ENCODE peak calls at places on chromosomes 3 and 15, in seven cellular contexts. I, F, H, W, E, G and Y are unnamed samples.

GRCh38 chr3:43503067-43503728 is 118.6 kb downstream of the ANO10 start:
- DNase-seq in I (peak), G (no peak), F (peak), W (no peak), E (peak), H (no peak), Y (no peak)

GRCh38 chr3:116663161-116663885 is 46.3 kb upstream of the TUSC7 start:
- DNase-seq in G (no peak), E (no peak), F (no peak), I (no peak), W (no peak), H (no peak), Y (no peak)

GRCh38 chr3:149753717-149754116 is 1.4 kb upstream of the COMMD2 start:
- DNase-seq in H (no peak), W (no peak), E (peak), I (no peak), F (no peak), G (no peak), Y (no peak)

GRCh38 chr3:32817561-32818430 is at the start of gene TRIM71:
- DNase-seq in W (no peak), G (no peak), H (no peak), F (peak), E (no peak), I (no peak), Y (no peak)

GRCh38 chr3:115272036-115272824 is 125.1 kb upstream of the ZBTB20 start:
- DNase-seq in I (peak), H (no peak), W (peak), F (peak), G (no peak), E (peak), Y (no peak)

GRCh38 chr3:55267206-55267930 is 219.7 kb downstream of the WNT5A start:
- DNase-seq in F (peak), E (no peak), I (no peak), W (peak), G (no peak), H (no peak), Y (peak)

GRCh38 chr3:39639344-39640236 is 169.8 kb upstream of the MYRIP start:
- DNase-seq in F (peak), E (peak), G (no peak), H (no peak), W (peak), I (peak), Y (peak)

GRCh38 chr3:100042144-100042543 is 72.2 kb downstream of the FILIP1L start:
- DNase-seq in I (peak), E (peak), G (no peak), F (peak), H (no peak), W (no peak), Y (peak)

GRCh38 chr3:150309557-150309956 is 98.5 kb upstream of the TSC22D2 start:
- DNase-seq in G (no peak), H (no peak), F (peak), I (no peak), W (no peak), E (peak), Y (no peak)

GRCh38 chr15:45180201-45180600 is 7.6 kb downstream of the SHF start:
- DNase-seq in G (no peak), H (no peak), F (no peak), W (peak), E (no peak), I (no peak), Y (no peak)

GRCh38 chr3:30302027-30302426 is 304.4 kb upstream of the TGFBR2 start:
- DNase-seq in W (no peak), F (no peak), G (no peak), H (no peak), E (no peak), I (no peak), Y (peak)

GRCh38 chr15:58731756-58732535 is 17.6 kb downstream of the ADAM10 start:
- DNase-seq in E (peak), F (peak), W (peak), H (no peak), I (peak), G (no peak), Y (no peak)

GRCh38 chr3:111692593-111693552 is 97.7 kb upstream of the ZBED2 start:
- DNase-seq in G (no peak), I (no peak), E (no peak), W (no peak), F (no peak), H (no peak), Y (no peak)

GRCh38 chr15:23866832-23867231 is 179.7 kb upstream of the NDN start:
- DNase-seq in W (no peak), E (peak), G (no peak), F (peak), H (peak), I (no peak), Y (no peak)

GRCh38 chr3:98733055-98733777 is 29.9 kb upstream of the ST3GAL6 start:
- DNase-seq in I (peak), H (peak), E (peak), G (peak), W (no peak), F (no peak), Y (no peak)

GRCh38 chr3:132276228-132276906 is 40.8 kb upstream of the ACP3 start:
- DNase-seq in H (no peak), G (no peak), I (no peak), F (no peak), W (no peak), E (no peak), Y (no peak)

GRCh38 chr3:101333883-101334282 is 13.5 kb upstream of the IMPG2 start:
- DNase-seq in W (no peak), I (no peak), H (no peak), E (no peak), G (no peak), F (no peak), Y (no peak)

GRCh38 chr15:63848881-63849551 is 15.3 kb upstream of the HERC1 start:
- DNase-seq in E (no peak), I (no peak), F (no peak), H (no peak), G (no peak), W (no peak), Y (no peak)

GRCh38 chr3:114121996-114122709 is 56.7 kb downstream of the DRD3 start:
- DNase-seq in F (peak), E (peak), H (peak), I (peak), W (no peak), G (no peak), Y (no peak)

GRCh38 chr3:10602769-10603768 is 97.7 kb upstream of the ATP2B2 start:
- DNase-seq in H (no peak), I (no peak), W (no peak), F (no peak), G (no peak), E (no peak), Y (no peak)

GRCh38 chr15:96347181-96348111 is 16.9 kb downstream of the NR2F2 start:
- DNase-seq in E (peak), W (no peak), H (no peak), G (peak), I (peak), F (peak), Y (no peak)

GRCh38 chr15:55998478-55998877 is 5.1 kb upstream of the NEDD4 start:
- DNase-seq in G (no peak), I (no peak), W (no peak), F (no peak), E (no peak), H (no peak), Y (no peak)

GRCh38 chr15:24954783-24955548 is at the start of the genes SNRPN and SNURF:
- DNase-seq in W (no peak), I (peak), G (peak), E (peak), F (peak), H (peak), Y (peak)

GRCh38 chr3:54343495-54343894 is 221.1 kb downstream of the CACNA2D3 start:
- DNase-seq in G (no peak), H (no peak), I (no peak), W (no peak), F (no peak), E (no peak), Y (no peak)

GRCh38 chr15:78533331-78533730 is 6.9 kb upstream of the PSMA4 start:
- DNase-seq in E (no peak), F (no peak), H (no peak), G (no peak), I (no peak), W (no peak), Y (no peak)

GRCh38 chr15:101025896-101026631 is 106.9 kb downstream of the LRRK1 start:
- DNase-seq in G (no peak), E (no peak), W (no peak), F (no peak), I (no peak), H (no peak), Y (no peak)

GRCh38 chr3:189789432-189789831 is 158.2 kb downstream of the TP63 start:
- DNase-seq in I (no peak), F (no peak), H (no peak), W (no peak), E (no peak), G (no peak), Y (no peak)

GRCh38 chr3:53604232-53604631 is 109.8 kb downstream of the CACNA1D start:
- DNase-seq in I (no peak), E (no peak), H (no peak), W (no peak), G (no peak), F (no peak), Y (no peak)

GRCh38 chr15:43794269-43795037 is 2.3 kb downstream of the SERF2 start:
- DNase-seq in E (peak), F (peak), W (no peak), G (no peak), I (peak), H (peak), Y (no peak)

DNA sequence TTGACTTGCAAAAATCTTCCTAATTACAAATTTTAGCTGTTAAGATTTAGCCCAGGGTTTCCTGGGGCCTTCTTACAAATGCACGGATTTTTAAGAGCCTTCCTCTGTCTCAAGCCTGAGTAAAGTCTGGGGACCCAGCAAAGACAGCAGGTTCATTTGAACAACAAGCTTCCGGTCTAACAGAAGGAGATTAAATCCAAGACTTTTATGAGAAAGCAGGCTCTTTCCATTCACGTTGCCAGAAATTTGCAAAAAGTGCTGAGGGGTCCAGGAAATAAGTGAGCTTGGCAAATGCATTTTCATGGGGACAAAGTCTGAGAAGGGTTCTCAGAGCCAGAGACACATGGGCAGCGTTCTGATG is 115.6 kb upstream of the ARHGEF3 start:
- DNase-seq in I (no peak), E (no peak), F (no peak), W (no peak), H (no peak), G (no peak), Y (no peak)
- H3K4me3 ChIP-seq in I (no peak), E (no peak), F (no peak), W (no peak), H (no peak), G (no peak), Y (no peak)

DNA sequence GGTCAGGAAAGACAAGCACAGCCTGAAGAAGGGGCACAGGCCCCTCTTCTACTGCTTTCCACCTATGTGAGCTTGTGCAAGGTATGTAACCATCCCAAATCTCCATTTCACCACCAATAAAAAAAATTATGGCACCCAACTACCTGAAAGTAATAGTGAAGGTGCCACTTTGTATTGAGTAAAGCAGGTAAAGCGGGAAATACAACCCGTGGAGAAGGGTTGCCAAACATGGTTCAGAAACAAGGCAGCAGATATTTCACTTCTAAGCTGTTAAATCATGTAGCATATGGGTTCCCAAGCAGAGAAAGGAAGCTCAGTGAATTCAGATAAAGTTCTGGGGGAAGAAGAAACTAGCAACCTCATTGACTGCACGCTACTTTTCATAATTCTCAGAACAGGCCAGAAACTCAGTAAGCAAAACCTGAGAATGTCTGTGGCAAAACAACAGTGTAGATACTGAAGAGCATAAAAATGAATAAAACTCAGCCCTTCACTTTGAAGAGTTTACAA is 4.1 kb downstream of the PLOD2 start:
- DNase-seq in H (peak), I (peak), E (no peak), F (no peak), G (no peak), W (no peak), Y (no peak)
- H3K4me3 ChIP-seq in H (no peak), I (peak), E (peak), F (no peak), G (peak), W (no peak), Y (peak)

GRCh38 chr15:70090436-70091291 is 7.1 kb downstream of the TLE3 start:
- DNase-seq in W (no peak), I (no peak), E (no peak), F (no peak), G (no peak), H (no peak), Y (no peak)

GRCh38 chr15:70093070-70093469 is 4.6 kb downstream of the TLE3 start:
- DNase-seq in I (no peak), F (no peak), H (no peak), G (no peak), E (peak), W (no peak), Y (no peak)

GRCh38 chr15:70093481-70094309 is 4.0 kb downstream of the TLE3 start:
- DNase-seq in I (peak), W (no peak), H (peak), G (no peak), F (peak), E (peak), Y (no peak)

GRCh38 chr15:70092462-70092850 is 5.3 kb downstream of the TLE3 start:
- DNase-seq in I (no peak), H (no peak), E (peak), W (no peak), G (no peak), F (no peak), Y (no peak)

GRCh38 chr15:70091649-70092461 is 5.9 kb downstream of the TLE3 start:
- DNase-seq in W (peak), H (no peak), E (peak), G (peak), I (peak), F (peak), Y (no peak)
- H3K4me3 ChIP-seq in W (no peak), H (no peak), E (no peak), G (no peak), I (no peak), F (no peak), Y (no peak)

GRCh38 chr3:27349832-27350231 is 19.4 kb downstream of the NEK10 start:
- DNase-seq in H (no peak), I (no peak), W (no peak), F (no peak), E (no peak), G (no peak), Y (no peak)
- H3K4me3 ChIP-seq in H (no peak), I (no peak), W (no peak), F (no peak), E (no peak), G (no peak), Y (no peak)

GRCh38 chr3:71873093-71873611 is 88.2 kb upstream of the PROK2 start:
- DNase-seq in W (no peak), F (no peak), E (no peak), I (no peak), H (no peak), G (no peak), Y (no peak)
- H3K4me3 ChIP-seq in W (no peak), F (no peak), E (no peak), I (no peak), H (no peak), G (no peak), Y (no peak)

GRCh38 chr15:34365073-34365825 is 1.7 kb downstream of the LPCAT4 start:
- DNase-seq in H (no peak), G (no peak), I (no peak), W (no peak), F (no peak), E (peak), Y (no peak)
- H3K4me3 ChIP-seq in H (no peak), G (peak), I (peak), W (no peak), F (peak), E (peak), Y (peak)

DNA sequence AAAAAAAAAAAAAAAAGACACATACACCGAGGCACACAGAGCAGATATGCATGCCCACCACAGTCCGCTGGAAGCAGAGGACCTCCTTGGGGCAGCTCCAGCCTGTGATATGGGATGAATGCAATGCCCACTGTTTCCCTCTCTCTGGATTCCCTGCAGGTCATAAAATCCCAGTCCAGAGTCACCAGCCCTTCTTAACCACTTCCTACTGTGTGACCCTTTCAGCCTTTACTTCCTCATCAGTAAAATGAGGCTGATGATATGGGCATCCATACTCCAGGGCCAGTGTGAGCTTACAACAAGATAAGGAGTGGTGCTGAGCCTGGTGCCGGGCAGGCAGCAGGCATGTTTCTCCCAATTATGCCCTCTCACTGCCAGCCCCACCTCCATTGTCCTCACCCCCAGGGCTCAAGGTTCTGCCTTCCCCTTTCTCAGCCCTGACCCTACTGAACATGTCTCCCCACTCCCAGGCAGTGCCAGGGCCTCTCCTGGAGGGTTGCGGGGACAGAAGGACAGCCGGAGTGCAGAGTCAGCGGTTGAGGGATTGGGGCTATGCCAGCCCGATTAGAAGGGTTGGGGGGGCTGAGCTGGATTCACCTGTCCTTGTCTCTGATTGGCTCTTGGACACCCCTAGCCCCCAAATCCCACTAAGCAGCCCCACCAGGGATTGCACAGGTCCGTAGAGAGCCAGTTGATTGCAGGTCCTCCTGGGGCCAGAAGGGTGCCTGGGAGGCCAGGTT is at the start of gene GNAT1:
- DNase-seq in F (no peak), H (no peak), I (peak), E (no peak), G (no peak), W (no peak), Y (no peak)
- H3K4me3 ChIP-seq in F (no peak), H (no peak), I (no peak), E (no peak), G (no peak), W (no peak), Y (no peak)

GRCh38 chr15:68148039-68148438 is 57.1 kb downstream of the CALML4 start:
- DNase-seq in E (no peak), H (no peak), F (no peak), G (no peak), I (no peak), W (no peak), Y (no peak)

GRCh38 chr15:68149059-68149458 is 56.1 kb downstream of the CALML4 start:
- DNase-seq in E (peak), H (no peak), W (no peak), F (peak), I (no peak), G (no peak), Y (no peak)

GRCh38 chr15:68152342-68152741 is 52.8 kb downstream of the CALML4 start:
- DNase-seq in G (no peak), H (no peak), E (no peak), I (no peak), F (no peak), W (no peak), Y (no peak)

GRCh38 chr15:68150186-68150585 is 54.9 kb downstream of the CALML4 start:
- DNase-seq in I (no peak), G (no peak), F (no peak), H (no peak), E (no peak), W (no peak), Y (no peak)

GRCh38 chr15:68151277-68151676 is 53.9 kb downstream of the CALML4 start:
- DNase-seq in I (no peak), W (no peak), E (no peak), H (no peak), G (no peak), F (peak), Y (no peak)
- H3K4me3 ChIP-seq in I (no peak), W (no peak), E (no peak), H (no peak), G (no peak), F (no peak), Y (no peak)

GRCh38 chr15:72437650-72438316 is 36.3 kb upstream of the ARIH1 start:
- DNase-seq in H (no peak), G (no peak), I (no peak), F (no peak), E (no peak), W (no peak), Y (no peak)
- H3K4me3 ChIP-seq in H (no peak), G (no peak), I (no peak), F (no peak), E (no peak), W (no peak), Y (no peak)

GRCh38 chr15:31216210-31216911 is 110.3 kb upstream of the KLF13 start:
- DNase-seq in H (peak), I (no peak), E (peak), G (peak), F (peak), W (no peak), Y (no peak)

GRCh38 chr15:31212956-31213694 is 111.6 kb upstream of the TRPM1 start:
- DNase-seq in G (no peak), W (no peak), H (no peak), F (no peak), I (no peak), E (no peak), Y (no peak)

GRCh38 chr15:31215490-31216209 is 111.0 kb upstream of the KLF13 start:
- DNase-seq in F (peak), W (no peak), H (peak), G (peak), E (peak), I (peak), Y (no peak)

GRCh38 chr15:31214158-31214863 is 112.3 kb upstream of the KLF13 start:
- DNase-seq in E (no peak), W (no peak), G (no peak), I (no peak), H (no peak), F (no peak), Y (no peak)

DNA sequence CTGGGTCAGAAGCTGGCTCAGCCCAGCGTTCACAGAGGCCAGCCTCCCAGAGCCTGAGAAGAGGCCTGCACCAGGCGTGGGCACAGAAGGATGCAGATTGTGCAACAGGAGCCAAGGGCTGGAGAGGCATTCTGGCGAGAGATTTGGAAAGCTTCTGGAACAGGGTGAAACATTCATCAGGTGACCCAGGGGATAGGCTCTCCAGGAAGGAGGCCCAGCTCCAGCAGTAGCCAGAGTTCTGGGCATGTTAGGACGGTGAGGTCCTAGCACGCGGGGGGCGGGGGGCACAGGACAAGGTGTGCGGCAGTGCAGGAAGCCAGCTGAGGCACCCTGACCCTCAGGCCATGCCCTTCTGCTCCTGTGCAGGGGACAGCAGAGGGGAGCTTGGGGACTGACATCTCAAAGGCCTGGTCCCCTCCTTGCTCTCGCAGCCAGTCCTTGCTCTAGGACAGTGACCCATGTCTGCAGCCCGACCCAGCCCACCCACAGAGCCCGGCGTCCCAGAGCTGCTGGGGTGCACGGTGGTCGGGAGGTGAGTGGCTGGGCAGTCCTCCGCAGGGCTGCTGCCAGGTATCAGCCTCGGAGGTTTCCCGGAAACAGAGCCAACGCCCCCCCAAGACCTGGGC is 111.7 kb upstream of the KLF13 start:
- DNase-seq in W (no peak), I (no peak), H (peak), G (peak), F (peak), E (peak), Y (no peak)
- H3K4me3 ChIP-seq in W (no peak), I (no peak), H (no peak), G (peak), F (no peak), E (no peak), Y (no peak)